ENCODE peak calls at places on chromosome 6, in nine cellular contexts. One of them, this sample, is unnamed.

GRCh38 chr6:16725145-16725864 is 36.0 kb downstream of the ATXN1 start:
- DNase-seq in fibroblast of lung: peak
- DNase-seq in sigmoid colon: no peak
- DNase-seq in right lobe of liver: no peak
- DNase-seq in cardiac muscle cell: peak
- DNase-seq in left ventricle myocardium inferior: no peak
- DNase-seq in GM23338: no peak
- DNase-seq in tibial nerve: no peak
- DNase-seq in dorsolateral prefrontal cortex: no peak
- DNase-seq in this sample: peak

GRCh38 chr6:159416891-159417540 is 247.8 kb downstream of the FNDC1 start:
- DNase-seq in cardiac muscle cell: no peak
- DNase-seq in right lobe of liver: no peak
- DNase-seq in tibial nerve: no peak
- DNase-seq in GM23338: no peak
- DNase-seq in left ventricle myocardium inferior: no peak
- DNase-seq in sigmoid colon: no peak
- DNase-seq in dorsolateral prefrontal cortex: no peak
- DNase-seq in fibroblast of lung: no peak
- DNase-seq in this sample: no peak

GRCh38 chr6:158474961-158475343 is 84.9 kb upstream of the TMEM181 start:
- DNase-seq in right lobe of liver: no peak
- DNase-seq in fibroblast of lung: peak
- DNase-seq in GM23338: no peak
- DNase-seq in left ventricle myocardium inferior: no peak
- DNase-seq in dorsolateral prefrontal cortex: no peak
- DNase-seq in tibial nerve: no peak
- DNase-seq in cardiac muscle cell: peak
- DNase-seq in sigmoid colon: no peak
- DNase-seq in this sample: peak

GRCh38 chr6:26629373-26629772 is 30.2 kb downstream of the ZNF322 start:
- DNase-seq in fibroblast of lung: no peak
- DNase-seq in right lobe of liver: no peak
- DNase-seq in sigmoid colon: no peak
- DNase-seq in left ventricle myocardium inferior: no peak
- DNase-seq in cardiac muscle cell: no peak
- DNase-seq in GM23338: no peak
- DNase-seq in dorsolateral prefrontal cortex: no peak
- DNase-seq in tibial nerve: no peak
- DNase-seq in this sample: no peak

GRCh38 chr6:28167068-28167467 is 25.4 kb downstream of the ZKSCAN8 start:
- DNase-seq in dorsolateral prefrontal cortex: no peak
- DNase-seq in right lobe of liver: no peak
- DNase-seq in sigmoid colon: no peak
- DNase-seq in GM23338: no peak
- DNase-seq in cardiac muscle cell: peak
- DNase-seq in fibroblast of lung: peak
- DNase-seq in left ventricle myocardium inferior: no peak
- DNase-seq in tibial nerve: no peak
- DNase-seq in this sample: peak

GRCh38 chr6:31897612-31898199 is at the start of gene EHMT2:
- DNase-seq in dorsolateral prefrontal cortex: peak
- DNase-seq in fibroblast of lung: peak
- DNase-seq in tibial nerve: peak
- DNase-seq in cardiac muscle cell: peak
- DNase-seq in GM23338: peak
- DNase-seq in sigmoid colon: peak
- DNase-seq in right lobe of liver: peak
- DNase-seq in left ventricle myocardium inferior: peak
- DNase-seq in this sample: no peak

GRCh38 chr6:15876406-15876805 is 213.6 kb upstream of the DTNBP1 start:
- DNase-seq in left ventricle myocardium inferior: no peak
- DNase-seq in dorsolateral prefrontal cortex: no peak
- DNase-seq in tibial nerve: no peak
- DNase-seq in fibroblast of lung: peak
- DNase-seq in GM23338: no peak
- DNase-seq in right lobe of liver: no peak
- DNase-seq in sigmoid colon: no peak
- DNase-seq in cardiac muscle cell: peak
- DNase-seq in this sample: no peak

GRCh38 chr6:128173290-128173689 is 272.4 kb upstream of the THEMIS start:
- DNase-seq in left ventricle myocardium inferior: no peak
- DNase-seq in GM23338: no peak
- DNase-seq in right lobe of liver: no peak
- DNase-seq in tibial nerve: no peak
- DNase-seq in fibroblast of lung: peak
- DNase-seq in dorsolateral prefrontal cortex: no peak
- DNase-seq in sigmoid colon: no peak
- DNase-seq in cardiac muscle cell: no peak
- DNase-seq in this sample: no peak

GRCh38 chr6:118187568-118188164 is 280.6 kb downstream of the SLC35F1 start:
- DNase-seq in fibroblast of lung: peak
- DNase-seq in sigmoid colon: no peak
- DNase-seq in GM23338: no peak
- DNase-seq in cardiac muscle cell: peak
- DNase-seq in tibial nerve: no peak
- DNase-seq in left ventricle myocardium inferior: no peak
- DNase-seq in right lobe of liver: no peak
- DNase-seq in dorsolateral prefrontal cortex: no peak
- DNase-seq in this sample: no peak

GRCh38 chr6:26029857-26030653 is 57.2 kb upstream of the HFE start:
- DNase-seq in sigmoid colon: no peak
- DNase-seq in right lobe of liver: no peak
- DNase-seq in GM23338: no peak
- DNase-seq in dorsolateral prefrontal cortex: no peak
- DNase-seq in tibial nerve: no peak
- DNase-seq in fibroblast of lung: no peak
- DNase-seq in cardiac muscle cell: no peak
- DNase-seq in left ventricle myocardium inferior: no peak
- DNase-seq in this sample: no peak

GRCh38 chr6:97497713-97498331 is 214.8 kb upstream of the MMS22L start:
- DNase-seq in right lobe of liver: peak
- DNase-seq in GM23338: peak
- DNase-seq in sigmoid colon: no peak
- DNase-seq in fibroblast of lung: peak
- DNase-seq in cardiac muscle cell: peak
- DNase-seq in dorsolateral prefrontal cortex: peak
- DNase-seq in left ventricle myocardium inferior: peak
- DNase-seq in tibial nerve: peak
- DNase-seq in this sample: peak

GRCh38 chr6:98530732-98531131 is 303.6 kb upstream of the POU3F2 start:
- DNase-seq in right lobe of liver: no peak
- DNase-seq in GM23338: no peak
- DNase-seq in fibroblast of lung: no peak
- DNase-seq in sigmoid colon: no peak
- DNase-seq in left ventricle myocardium inferior: no peak
- DNase-seq in cardiac muscle cell: no peak
- DNase-seq in tibial nerve: no peak
- DNase-seq in dorsolateral prefrontal cortex: peak
- DNase-seq in this sample: no peak

GRCh38 chr6:98526465-98526864 is 307.9 kb upstream of the POU3F2 start:
- DNase-seq in cardiac muscle cell: no peak
- DNase-seq in tibial nerve: no peak
- DNase-seq in fibroblast of lung: no peak
- DNase-seq in sigmoid colon: no peak
- DNase-seq in left ventricle myocardium inferior: no peak
- DNase-seq in dorsolateral prefrontal cortex: no peak
- DNase-seq in right lobe of liver: no peak
- DNase-seq in GM23338: no peak
- DNase-seq in this sample: no peak

GRCh38 chr6:98529364-98529763 is 305.0 kb upstream of the POU3F2 start:
- DNase-seq in sigmoid colon: no peak
- DNase-seq in fibroblast of lung: no peak
- DNase-seq in GM23338: peak
- DNase-seq in cardiac muscle cell: no peak
- DNase-seq in right lobe of liver: no peak
- DNase-seq in dorsolateral prefrontal cortex: peak
- DNase-seq in tibial nerve: no peak
- DNase-seq in left ventricle myocardium inferior: no peak
- DNase-seq in this sample: no peak

GRCh38 chr6:98525860-98526259 is 308.5 kb upstream of the POU3F2 start:
- DNase-seq in cardiac muscle cell: no peak
- DNase-seq in tibial nerve: no peak
- DNase-seq in dorsolateral prefrontal cortex: no peak
- DNase-seq in fibroblast of lung: no peak
- DNase-seq in sigmoid colon: no peak
- DNase-seq in left ventricle myocardium inferior: no peak
- DNase-seq in GM23338: peak
- DNase-seq in right lobe of liver: no peak
- DNase-seq in this sample: no peak
- TF ChIP-seq CTCF in cardiac muscle cell: no peak
- TF ChIP-seq CTCF in tibial nerve: no peak
- TF ChIP-seq CTCF in dorsolateral prefrontal cortex: no peak
- TF ChIP-seq CTCF in fibroblast of lung: no peak
- TF ChIP-seq CTCF in sigmoid colon: no peak
- TF ChIP-seq CTCF in left ventricle myocardium inferior: no peak
- TF ChIP-seq CTCF in GM23338: no peak
- TF ChIP-seq CTCF in right lobe of liver: no peak
- TF ChIP-seq CTCF in this sample: no peak

DNA sequence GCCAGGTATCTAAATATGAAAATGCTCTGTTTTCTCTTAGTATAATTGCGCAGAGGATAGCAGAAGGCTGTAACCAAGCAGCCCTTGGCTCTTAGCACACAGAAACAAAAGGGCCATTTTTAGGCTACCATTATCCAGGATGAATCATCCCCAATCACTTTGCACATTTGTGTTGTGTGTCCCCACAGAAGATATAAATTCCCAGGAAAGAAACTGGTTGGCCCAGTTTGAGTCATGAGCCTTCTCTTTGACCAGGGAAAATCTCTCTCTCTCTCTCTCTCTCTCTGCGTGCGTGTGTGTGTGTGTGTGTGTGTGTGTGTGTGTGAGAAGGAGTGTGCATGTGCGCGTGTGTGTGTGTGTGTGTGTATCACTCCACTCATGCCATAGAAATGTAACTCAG is 178.5 kb downstream of the FRK start:
- DNase-seq in GM23338: no peak
- DNase-seq in dorsolateral prefrontal cortex: no peak
- DNase-seq in tibial nerve: no peak
- DNase-seq in left ventricle myocardium inferior: no peak
- DNase-seq in cardiac muscle cell: no peak
- DNase-seq in right lobe of liver: no peak
- DNase-seq in fibroblast of lung: no peak
- DNase-seq in sigmoid colon: no peak
- DNase-seq in this sample: no peak
- H3K27ac ChIP-seq in GM23338: no peak
- H3K27ac ChIP-seq in dorsolateral prefrontal cortex: no peak
- H3K27ac ChIP-seq in tibial nerve: no peak
- H3K27ac ChIP-seq in left ventricle myocardium inferior: no peak
- H3K27ac ChIP-seq in cardiac muscle cell: no peak
- H3K27ac ChIP-seq in right lobe of liver: no peak
- H3K27ac ChIP-seq in fibroblast of lung: no peak
- H3K27ac ChIP-seq in sigmoid colon: peak
- H3K27ac ChIP-seq in this sample: no peak

GRCh38 chr6:156699017-156699421 is 78.2 kb upstream of the ARID1B start:
- DNase-seq in dorsolateral prefrontal cortex: no peak
- DNase-seq in sigmoid colon: no peak
- DNase-seq in right lobe of liver: no peak
- DNase-seq in left ventricle myocardium inferior: no peak
- DNase-seq in cardiac muscle cell: peak
- DNase-seq in tibial nerve: no peak
- DNase-seq in fibroblast of lung: peak
- DNase-seq in GM23338: no peak
- DNase-seq in this sample: no peak
- H3K4me3 ChIP-seq in dorsolateral prefrontal cortex: no peak
- H3K4me3 ChIP-seq in sigmoid colon: no peak
- H3K4me3 ChIP-seq in right lobe of liver: no peak
- H3K4me3 ChIP-seq in left ventricle myocardium inferior: no peak
- H3K4me3 ChIP-seq in cardiac muscle cell: no peak
- H3K4me3 ChIP-seq in tibial nerve: no peak
- H3K4me3 ChIP-seq in fibroblast of lung: no peak
- H3K4me3 ChIP-seq in GM23338: no peak
- H3K4me3 ChIP-seq in this sample: no peak

GRCh38 chr6:112600168-112600567 is 253.0 kb downstream of the RFPL4B start:
- DNase-seq in cardiac muscle cell: no peak
- DNase-seq in fibroblast of lung: no peak
- DNase-seq in sigmoid colon: no peak
- DNase-seq in left ventricle myocardium inferior: no peak
- DNase-seq in GM23338: no peak
- DNase-seq in dorsolateral prefrontal cortex: no peak
- DNase-seq in tibial nerve: no peak
- DNase-seq in right lobe of liver: no peak
- DNase-seq in this sample: no peak
- TF ChIP-seq CTCF in cardiac muscle cell: peak
- TF ChIP-seq CTCF in fibroblast of lung: no peak
- TF ChIP-seq CTCF in sigmoid colon: no peak
- TF ChIP-seq CTCF in left ventricle myocardium inferior: no peak
- TF ChIP-seq CTCF in GM23338: peak
- TF ChIP-seq CTCF in dorsolateral prefrontal cortex: no peak
- TF ChIP-seq CTCF in tibial nerve: no peak
- TF ChIP-seq CTCF in right lobe of liver: no peak
- TF ChIP-seq CTCF in this sample: peak

GRCh38 chr6:85130743-85131142 is 319.1 kb upstream of the NT5E start:
- DNase-seq in tibial nerve: no peak
- DNase-seq in cardiac muscle cell: peak
- DNase-seq in dorsolateral prefrontal cortex: no peak
- DNase-seq in GM23338: no peak
- DNase-seq in right lobe of liver: no peak
- DNase-seq in fibroblast of lung: no peak
- DNase-seq in sigmoid colon: no peak
- DNase-seq in left ventricle myocardium inferior: no peak
- DNase-seq in this sample: no peak

GRCh38 chr6:85129881-85130280 is 320.0 kb upstream of the NT5E start:
- DNase-seq in dorsolateral prefrontal cortex: no peak
- DNase-seq in tibial nerve: no peak
- DNase-seq in right lobe of liver: no peak
- DNase-seq in left ventricle myocardium inferior: no peak
- DNase-seq in fibroblast of lung: no peak
- DNase-seq in GM23338: no peak
- DNase-seq in sigmoid colon: no peak
- DNase-seq in cardiac muscle cell: peak
- DNase-seq in this sample: no peak

GRCh38 chr6:85127179-85127498 is 322.7 kb upstream of the NT5E start:
- DNase-seq in tibial nerve: no peak
- DNase-seq in dorsolateral prefrontal cortex: no peak
- DNase-seq in right lobe of liver: no peak
- DNase-seq in GM23338: no peak
- DNase-seq in sigmoid colon: no peak
- DNase-seq in cardiac muscle cell: no peak
- DNase-seq in left ventricle myocardium inferior: no peak
- DNase-seq in fibroblast of lung: no peak
- DNase-seq in this sample: no peak

GRCh38 chr6:85126448-85127178 is 323.3 kb upstream of the NT5E start:
- DNase-seq in dorsolateral prefrontal cortex: peak
- DNase-seq in sigmoid colon: no peak
- DNase-seq in tibial nerve: peak
- DNase-seq in cardiac muscle cell: peak
- DNase-seq in right lobe of liver: peak
- DNase-seq in left ventricle myocardium inferior: peak
- DNase-seq in GM23338: peak
- DNase-seq in fibroblast of lung: peak
- DNase-seq in this sample: no peak

GRCh38 chr6:85127696-85128225 is 322.1 kb upstream of the NT5E start:
- DNase-seq in right lobe of liver: no peak
- DNase-seq in tibial nerve: no peak
- DNase-seq in fibroblast of lung: no peak
- DNase-seq in GM23338: no peak
- DNase-seq in dorsolateral prefrontal cortex: no peak
- DNase-seq in sigmoid colon: no peak
- DNase-seq in cardiac muscle cell: no peak
- DNase-seq in left ventricle myocardium inferior: no peak
- DNase-seq in this sample: no peak
- H3K27ac ChIP-seq in right lobe of liver: no peak
- H3K27ac ChIP-seq in tibial nerve: no peak
- H3K27ac ChIP-seq in fibroblast of lung: no peak
- H3K27ac ChIP-seq in GM23338: no peak
- H3K27ac ChIP-seq in dorsolateral prefrontal cortex: no peak
- H3K27ac ChIP-seq in sigmoid colon: no peak
- H3K27ac ChIP-seq in cardiac muscle cell: no peak
- H3K27ac ChIP-seq in left ventricle myocardium inferior: no peak
- H3K27ac ChIP-seq in this sample: no peak

This sample was measured in AG04450.